ENCODE peak calls at places on chromosomes 3 and 15, in six cellular contexts. T is GM23338, E is endothelial cell of umbilical vein, U is OCI-LY7, C is neural progenitor cell, O is astrocyte. W is an unnamed sample.

GRCh38 chr3:147699175-147699838 is 290.1 kb downstream of the ZIC1 start:
- DNase-seq in E (no peak), T (no peak), U (no peak), C (no peak), O (peak; percentile 77), W (peak; percentile 79)

GRCh38 chr15:78422571-78423340 is 15.3 kb upstream of the IREB2 start:
- DNase-seq in C (peak; percentile 73), O (peak; percentile 25), T (peak; percentile 80), U (peak; percentile 63), E (peak; percentile 71), W (peak; percentile 38)

GRCh38 chr3:114519415-114519814 is 225.6 kb downstream of the TIGIT start:
- DNase-seq in E (peak; percentile 49), C (peak; percentile 45), T (peak; percentile 78), U (no peak), O (peak; percentile 73), W (peak; percentile 77)

GRCh38 chr3:171284308-171285075 is 175.7 kb downstream of the TNIK start:
- DNase-seq in T (no peak), O (peak; percentile 98), U (no peak), C (no peak), E (peak; percentile 95), W (peak; percentile 98)

GRCh38 chr3:114758828-114759709 is 388.0 kb downstream of the ZBTB20 start:
- DNase-seq in O (peak; percentile 40), E (no peak), U (no peak), C (no peak), T (no peak), W (peak; percentile 52)

GRCh38 chr15:81056276-81056675 is 55.6 kb downstream of the TLNRD1 start:
- DNase-seq in T (no peak), U (no peak), C (no peak), O (no peak), E (no peak), W (no peak)

GRCh38 chr3:152957488-152957887 is 122.6 kb downstream of the P2RY1 start:
- DNase-seq in E (no peak), C (no peak), T (no peak), O (no peak), U (no peak), W (no peak)

GRCh38 chr15:27412413-27412812 is 441.4 kb downstream of the GABRG3 start:
- DNase-seq in T (peak; percentile 65), O (no peak), U (no peak), C (peak; percentile 37), E (no peak), W (no peak)

GRCh38 chr3:128197855-128198254 is 44.6 kb downstream of the EEFSEC start:
- DNase-seq in C (no peak), O (no peak), T (no peak), U (no peak), E (no peak), W (no peak)

GRCh38 chr15:61943992-61944391 is 116.3 kb downstream of the VPS13C start:
- DNase-seq in E (no peak), U (no peak), O (no peak), C (no peak), T (no peak), W (no peak)

GRCh38 chr3:143421556-143421955 is 302.0 kb downstream of the CHST2 start:
- DNase-seq in O (peak; percentile 12), T (no peak), U (no peak), E (peak; percentile 20), C (no peak), W (peak; percentile 12)

GRCh38 chr3:160675566-160676124 is 1.3 kb upstream of the ARL14 start:
- DNase-seq in U (no peak), E (peak; percentile 34), T (no peak), C (no peak), O (no peak), W (no peak)

GRCh38 chr3:128590948-128591347 is 59.7 kb downstream of the RPN1 start:
- DNase-seq in O (no peak), C (peak; percentile 49), T (peak; percentile 81), E (no peak), U (no peak), W (no peak)

GRCh38 chr3:31132132-31132769 is 237.8 kb upstream of the GADL1 start:
- DNase-seq in O (peak; percentile 36), E (peak; percentile 63), U (peak; percentile 54), C (peak; percentile 37), T (peak; percentile 58), W (peak; percentile 61)

GRCh38 chr3:139173372-139174108 is 128.8 kb upstream of the PRR23C start:
- DNase-seq in C (no peak), T (no peak), E (peak; percentile 41), O (peak; percentile 18), U (no peak), W (peak; percentile 47)

GRCh38 chr3:39541917-39542329 is 74.4 kb downstream of the MOBP start:
- DNase-seq in O (peak; percentile 6), T (peak; percentile 68), C (peak; percentile 28), E (peak; percentile 79), U (peak; percentile 6), W (peak; percentile 15)

GRCh38 chr15:90300988-90301715 is 35.7 kb downstream of the NGRN start:
- DNase-seq in T (peak; percentile 95), O (no peak), U (peak; percentile 71), C (peak; percentile 85), E (peak; percentile 32), W (peak; percentile 35)
- H2AFZ ChIP-seq in T (peak overlapping the region; percentile 70), O (peak overlapping the region; percentile 83), U (peak overlapping the region; percentile 45), C (peak overlapping the region; percentile 55), E (peak overlapping the region; percentile 68), W (peak overlapping the region; percentile 58)

DNA sequence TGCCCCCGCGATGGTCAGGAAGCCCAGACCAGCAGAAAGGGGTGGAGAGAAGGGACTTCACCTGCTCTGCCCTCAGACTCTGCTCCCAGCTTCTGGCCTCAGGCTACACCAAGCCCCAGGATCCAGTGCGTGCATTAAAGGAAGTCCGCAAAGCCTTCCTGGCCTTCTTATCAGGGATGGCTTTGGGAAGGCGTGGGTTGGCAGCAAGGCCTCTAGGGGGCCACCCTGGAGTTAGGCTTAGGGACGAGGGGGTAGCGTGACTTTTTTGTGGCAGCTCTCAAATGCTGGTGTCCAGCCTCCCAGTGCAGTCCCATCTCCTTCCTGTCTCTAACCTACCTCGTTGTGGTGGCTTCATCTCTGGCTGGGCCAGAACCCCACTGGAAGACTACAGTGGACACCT is 18.9 kb upstream of the RPL29 start:
- DNase-seq in U (no peak), E (no peak), T (peak; percentile 81), C (peak; percentile 65), O (no peak), W (peak; percentile 23)
- TF ChIP-seq CTCF in U (peak; percentile 53), E (peak; percentile 39), T (peak; percentile 59), C (peak; percentile 49), O (peak; percentile 22), W (peak; percentile 53)

GRCh38 chr15:60644903-60645302 is 166.0 kb upstream of the ICE2 start:
- DNase-seq in C (no peak), O (no peak), E (peak; percentile 87), U (no peak), T (no peak), W (no peak)
- H2AFZ ChIP-seq in C (no peak overlapping the region), O (no peak overlapping the region), E (peak overlapping the region; percentile 1), U (no peak overlapping the region), T (no peak overlapping the region), W (no peak overlapping the region)

DNA sequence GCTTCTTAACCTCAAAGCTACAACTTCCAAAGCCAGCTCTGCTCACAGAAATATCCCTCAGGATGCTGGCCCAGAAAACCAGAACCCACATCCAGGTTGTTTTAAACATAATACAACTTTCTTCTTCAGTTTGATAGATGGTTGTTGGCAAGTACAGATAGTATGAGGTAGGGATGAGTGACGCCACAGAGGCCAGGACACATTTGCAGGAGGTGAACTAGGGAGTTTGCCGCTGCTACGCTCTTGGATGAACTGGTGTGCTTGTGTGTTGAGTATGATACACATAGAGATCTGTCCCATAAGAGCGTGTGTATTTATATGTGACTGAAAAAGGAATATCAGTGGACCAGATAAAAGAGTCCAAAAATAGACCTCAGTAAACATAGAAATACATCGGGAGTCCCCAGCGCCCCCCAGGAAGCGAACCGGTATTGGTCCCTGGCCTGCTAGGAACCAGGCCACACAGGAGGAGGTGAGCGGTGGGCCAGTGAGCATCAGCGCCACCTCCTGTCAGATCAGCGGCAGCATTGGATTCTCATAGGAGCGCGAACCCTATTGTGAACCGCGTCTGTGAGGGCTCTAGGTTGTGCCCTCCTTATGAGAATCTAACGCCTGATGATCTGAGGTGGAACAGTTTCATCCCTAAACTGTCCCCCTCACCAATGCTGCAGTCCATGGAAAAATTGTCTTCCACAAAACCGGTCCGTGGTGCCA is 98.0 kb downstream of the LRRK1 start:
- DNase-seq in C (peak; percentile 45), O (no peak), U (peak; percentile 27), T (peak; percentile 74), E (no peak), W (no peak)
- TF ChIP-seq CTCF in C (peak; percentile 44), O (no peak), U (peak; percentile 75), T (peak; percentile 63), E (no peak), W (no peak)

GRCh38 chr15:52772766-52773165 is 17.4 kb downstream of the ONECUT1 start:
- DNase-seq in C (no peak), E (no peak), T (no peak), O (no peak), U (no peak), W (no peak)
- H2AFZ ChIP-seq in C (no peak overlapping the region), E (no peak overlapping the region), T (no peak overlapping the region), O (no peak overlapping the region), U (peak overlapping the region; percentile 17), W (no peak overlapping the region)

GRCh38 chr15:37877851-37878577 is 56.4 kb upstream of the TMCO5A start:
- DNase-seq in E (peak; percentile 5), O (peak; percentile 82), T (no peak), C (no peak), U (no peak), W (peak; percentile 92)

GRCh38 chr15:37882640-37883039 is 51.8 kb upstream of the TMCO5A start:
- DNase-seq in T (no peak), O (no peak), E (no peak), C (no peak), U (no peak), W (no peak)

GRCh38 chr15:37880835-37881153 is 53.6 kb upstream of the TMCO5A start:
- DNase-seq in O (no peak), T (no peak), C (no peak), E (no peak), U (no peak), W (no peak)

GRCh38 chr15:37881237-37882013 is 53.0 kb upstream of the TMCO5A start:
- DNase-seq in E (no peak), T (no peak), U (no peak), C (no peak), O (no peak), W (no peak)

GRCh38 chr15:37880009-37880834 is 54.2 kb upstream of the TMCO5A start:
- DNase-seq in O (peak; percentile 82), U (peak; percentile 31), E (peak; percentile 64), C (peak; percentile 68), T (peak; percentile 78), W (peak; percentile 85)
- TF ChIP-seq CTCF in O (peak; percentile 95), U (peak; percentile 88), E (peak; percentile 54), C (peak; percentile 93), T (peak; percentile 87), W (peak; percentile 86)

W was measured in fibroblast of lung.